ENCODE peak calls at places on chromosomes 5 and 9, in seven cellular contexts. One of them, this sample, is unnamed.

GRCh38 chr5:161546463-161547301 is at the start of gene GABRB2:
- DNase-seq in GM20000: peak; percentile 77
- DNase-seq in stimulated activated effector memory CD8-positive, alpha-beta T cell treated with anti-CD3 and anti-CD28 coated beads, Interleukin-12 subunit alpha, Interleukin-12 subunit beta, amount 100 ng/mL, for 72 hours: no peak
- DNase-seq in tibial artery: no peak
- DNase-seq in BE2C: peak; percentile 55
- DNase-seq in substantia nigra: peak; percentile 30
- DNase-seq in T-helper 9 cell: no peak
- DNase-seq in this sample: peak; percentile 79

GRCh38 chr5:159965031-159965837 is 43.7 kb upstream of the TTC1 start:
- DNase-seq in GM20000: no peak
- DNase-seq in stimulated activated effector memory CD8-positive, alpha-beta T cell treated with anti-CD3 and anti-CD28 coated beads, Interleukin-12 subunit alpha, Interleukin-12 subunit beta, amount 100 ng/mL, for 72 hours: no peak
- DNase-seq in substantia nigra: no peak
- DNase-seq in T-helper 9 cell: no peak
- DNase-seq in BE2C: peak; percentile 70
- DNase-seq in tibial artery: no peak
- DNase-seq in this sample: no peak

GRCh38 chr9:130119521-130120206 is 52.5 kb upstream of the NCS1 start:
- DNase-seq in substantia nigra: no peak
- DNase-seq in stimulated activated effector memory CD8-positive, alpha-beta T cell treated with anti-CD3 and anti-CD28 coated beads, Interleukin-12 subunit alpha, Interleukin-12 subunit beta, amount 100 ng/mL, for 72 hours: no peak
- DNase-seq in tibial artery: no peak
- DNase-seq in BE2C: no peak
- DNase-seq in T-helper 9 cell: no peak
- DNase-seq in GM20000: no peak
- DNase-seq in this sample: no peak

GRCh38 chr5:107670927-107671741 is at the start of gene EFNA5:
- DNase-seq in stimulated activated effector memory CD8-positive, alpha-beta T cell treated with anti-CD3 and anti-CD28 coated beads, Interleukin-12 subunit alpha, Interleukin-12 subunit beta, amount 100 ng/mL, for 72 hours: peak; percentile 67
- DNase-seq in tibial artery: peak; percentile 72
- DNase-seq in T-helper 9 cell: no peak
- DNase-seq in BE2C: peak; percentile 65
- DNase-seq in substantia nigra: no peak
- DNase-seq in GM20000: peak; percentile 63
- DNase-seq in this sample: peak; percentile 34

GRCh38 chr5:128201065-128201926 is 117.7 kb downstream of the SLC12A2 start:
- DNase-seq in T-helper 9 cell: peak; percentile 75
- DNase-seq in tibial artery: peak; percentile 84
- DNase-seq in BE2C: peak; percentile 86
- DNase-seq in GM20000: peak; percentile 86
- DNase-seq in stimulated activated effector memory CD8-positive, alpha-beta T cell treated with anti-CD3 and anti-CD28 coated beads, Interleukin-12 subunit alpha, Interleukin-12 subunit beta, amount 100 ng/mL, for 72 hours: peak; percentile 91
- DNase-seq in substantia nigra: peak; percentile 18
- DNase-seq in this sample: peak; percentile 60

GRCh38 chr5:138336952-138337684 is 948 bp upstream of the FAM53C start:
- DNase-seq in BE2C: no peak
- DNase-seq in stimulated activated effector memory CD8-positive, alpha-beta T cell treated with anti-CD3 and anti-CD28 coated beads, Interleukin-12 subunit alpha, Interleukin-12 subunit beta, amount 100 ng/mL, for 72 hours: no peak
- DNase-seq in GM20000: peak; percentile 68
- DNase-seq in substantia nigra: no peak
- DNase-seq in T-helper 9 cell: peak; percentile 70
- DNase-seq in tibial artery: peak; percentile 90
- DNase-seq in this sample: peak; percentile 88

GRCh38 chr9:91038483-91039124 is 237.0 kb downstream of the SYK start:
- DNase-seq in GM20000: no peak
- DNase-seq in tibial artery: no peak
- DNase-seq in substantia nigra: no peak
- DNase-seq in BE2C: no peak
- DNase-seq in T-helper 9 cell: no peak
- DNase-seq in stimulated activated effector memory CD8-positive, alpha-beta T cell treated with anti-CD3 and anti-CD28 coated beads, Interleukin-12 subunit alpha, Interleukin-12 subunit beta, amount 100 ng/mL, for 72 hours: no peak
- DNase-seq in this sample: no peak

GRCh38 chr9:127449332-127449966 is 1.8 kb downstream of the RPL12 start:
- DNase-seq in BE2C: no peak
- DNase-seq in tibial artery: no peak
- DNase-seq in stimulated activated effector memory CD8-positive, alpha-beta T cell treated with anti-CD3 and anti-CD28 coated beads, Interleukin-12 subunit alpha, Interleukin-12 subunit beta, amount 100 ng/mL, for 72 hours: no peak
- DNase-seq in substantia nigra: no peak
- DNase-seq in T-helper 9 cell: no peak
- DNase-seq in GM20000: no peak
- DNase-seq in this sample: no peak

GRCh38 chr5:1106385-1107166 is 5.3 kb downstream of the SLC12A7 start:
- DNase-seq in substantia nigra: no peak
- DNase-seq in GM20000: no peak
- DNase-seq in stimulated activated effector memory CD8-positive, alpha-beta T cell treated with anti-CD3 and anti-CD28 coated beads, Interleukin-12 subunit alpha, Interleukin-12 subunit beta, amount 100 ng/mL, for 72 hours: no peak
- DNase-seq in tibial artery: no peak
- DNase-seq in BE2C: no peak
- DNase-seq in T-helper 9 cell: no peak
- DNase-seq in this sample: no peak